ENCODE peak calls at places on chromosomes 2 and 18, in eight cellular contexts. One of them, this sample, is unnamed.

GRCh38 chr2:8515390-8515761 is 166.5 kb upstream of the ID2 start:
- DNase-seq in epithelial cell of esophagus: no peak
- DNase-seq in ovary: no peak
- DNase-seq in thoracic aorta: no peak
- DNase-seq in heart left ventricle: no peak
- DNase-seq in nephron progenitor cell: no peak
- DNase-seq in stomach: peak; percentile 45
- DNase-seq in suprapubic skin: no peak
- DNase-seq in this sample: no peak

GRCh38 chr18:36372902-36373301 is 75.4 kb downstream of the FHOD3 start:
- DNase-seq in suprapubic skin: no peak
- DNase-seq in ovary: no peak
- DNase-seq in nephron progenitor cell: no peak
- DNase-seq in thoracic aorta: no peak
- DNase-seq in stomach: no peak
- DNase-seq in heart left ventricle: peak; percentile 34
- DNase-seq in epithelial cell of esophagus: peak; percentile 77
- DNase-seq in this sample: no peak

GRCh38 chr2:71503827-71504226 is 50.5 kb downstream of the DYSF start:
- DNase-seq in thoracic aorta: no peak
- DNase-seq in nephron progenitor cell: no peak
- DNase-seq in heart left ventricle: peak; percentile 67
- DNase-seq in suprapubic skin: no peak
- DNase-seq in stomach: no peak
- DNase-seq in epithelial cell of esophagus: peak; percentile 95
- DNase-seq in ovary: peak; percentile 30
- DNase-seq in this sample: no peak

GRCh38 chr2:130997198-130997597 is 96.1 kb downstream of the FAM168B start:
- DNase-seq in ovary: no peak
- DNase-seq in heart left ventricle: no peak
- DNase-seq in nephron progenitor cell: no peak
- DNase-seq in thoracic aorta: no peak
- DNase-seq in epithelial cell of esophagus: no peak
- DNase-seq in stomach: no peak
- DNase-seq in suprapubic skin: no peak
- DNase-seq in this sample: no peak

GRCh38 chr2:33441235-33441810 is 35.1 kb upstream of the RASGRP3 start:
- DNase-seq in suprapubic skin: no peak
- DNase-seq in thoracic aorta: no peak
- DNase-seq in heart left ventricle: peak; percentile 64
- DNase-seq in nephron progenitor cell: peak; percentile 34
- DNase-seq in stomach: no peak
- DNase-seq in ovary: peak; percentile 39
- DNase-seq in epithelial cell of esophagus: peak; percentile 64
- DNase-seq in this sample: peak; percentile 30

GRCh38 chr2:227325824-227326195 is 759 bp downstream of the MFF start:
- DNase-seq in thoracic aorta: no peak
- DNase-seq in ovary: peak; percentile 23
- DNase-seq in stomach: peak; percentile 52
- DNase-seq in heart left ventricle: peak; percentile 41
- DNase-seq in nephron progenitor cell: peak; percentile 48
- DNase-seq in suprapubic skin: peak; percentile 61
- DNase-seq in epithelial cell of esophagus: peak; percentile 52
- DNase-seq in this sample: peak; percentile 26

GRCh38 chr2:236887953-236888765 is 197.5 kb upstream of the COPS8 start:
- DNase-seq in ovary: no peak
- DNase-seq in stomach: no peak
- DNase-seq in suprapubic skin: no peak
- DNase-seq in epithelial cell of esophagus: no peak
- DNase-seq in heart left ventricle: no peak
- DNase-seq in nephron progenitor cell: no peak
- DNase-seq in thoracic aorta: no peak
- DNase-seq in this sample: no peak

GRCh38 chr2:189698020-189698887 is 23.8 kb downstream of the ANKAR start:
- DNase-seq in nephron progenitor cell: no peak
- DNase-seq in thoracic aorta: peak; percentile 33
- DNase-seq in epithelial cell of esophagus: peak; percentile 54
- DNase-seq in heart left ventricle: no peak
- DNase-seq in ovary: peak; percentile 60
- DNase-seq in suprapubic skin: no peak
- DNase-seq in stomach: peak; percentile 30
- DNase-seq in this sample: no peak

GRCh38 chr2:203209538-203209937 is 29.3 kb upstream of the CYP20A1 start:
- DNase-seq in heart left ventricle: no peak
- DNase-seq in nephron progenitor cell: no peak
- DNase-seq in stomach: no peak
- DNase-seq in ovary: no peak
- DNase-seq in thoracic aorta: no peak
- DNase-seq in suprapubic skin: no peak
- DNase-seq in epithelial cell of esophagus: no peak
- DNase-seq in this sample: no peak

GRCh38 chr2:126748929-126749518 is 93.1 kb downstream of the GYPC start:
- DNase-seq in nephron progenitor cell: no peak
- DNase-seq in heart left ventricle: no peak
- DNase-seq in suprapubic skin: no peak
- DNase-seq in stomach: no peak
- DNase-seq in epithelial cell of esophagus: no peak
- DNase-seq in thoracic aorta: no peak
- DNase-seq in ovary: no peak
- DNase-seq in this sample: no peak

GRCh38 chr2:136375017-136375901 is 257.3 kb upstream of the CXCR4 start:
- DNase-seq in nephron progenitor cell: no peak
- DNase-seq in ovary: no peak
- DNase-seq in stomach: no peak
- DNase-seq in heart left ventricle: no peak
- DNase-seq in thoracic aorta: no peak
- DNase-seq in suprapubic skin: no peak
- DNase-seq in epithelial cell of esophagus: peak; percentile 74
- DNase-seq in this sample: no peak

GRCh38 chr18:59228361-59228760 is 8.4 kb downstream of the GRP start:
- DNase-seq in ovary: no peak
- DNase-seq in suprapubic skin: no peak
- DNase-seq in nephron progenitor cell: no peak
- DNase-seq in stomach: no peak
- DNase-seq in epithelial cell of esophagus: no peak
- DNase-seq in heart left ventricle: no peak
- DNase-seq in thoracic aorta: no peak
- DNase-seq in this sample: no peak

GRCh38 chr2:47218066-47218581 is 63.0 kb upstream of the STPG4 start:
- DNase-seq in thoracic aorta: no peak
- DNase-seq in suprapubic skin: no peak
- DNase-seq in epithelial cell of esophagus: peak; percentile 33
- DNase-seq in heart left ventricle: no peak
- DNase-seq in nephron progenitor cell: peak; percentile 19
- DNase-seq in ovary: no peak
- DNase-seq in stomach: peak; percentile 28
- DNase-seq in this sample: no peak

GRCh38 chr2:170966648-170967396 is 37.8 kb downstream of the GORASP2 start:
- DNase-seq in ovary: no peak
- DNase-seq in suprapubic skin: no peak
- DNase-seq in stomach: no peak
- DNase-seq in nephron progenitor cell: peak; percentile 21
- DNase-seq in thoracic aorta: no peak
- DNase-seq in heart left ventricle: no peak
- DNase-seq in epithelial cell of esophagus: no peak
- DNase-seq in this sample: no peak
- TF ChIP-seq CTCF in ovary: no peak
- TF ChIP-seq CTCF in suprapubic skin: no peak
- TF ChIP-seq CTCF in stomach: no peak
- TF ChIP-seq CTCF in nephron progenitor cell: peak; percentile 21
- TF ChIP-seq CTCF in thoracic aorta: no peak
- TF ChIP-seq CTCF in heart left ventricle: no peak
- TF ChIP-seq CTCF in epithelial cell of esophagus: no peak
- TF ChIP-seq CTCF in this sample: peak; percentile 24

GRCh38 chr2:10910625-10911024 is 1.1 kb upstream of the KCNF1 start:
- DNase-seq in heart left ventricle: no peak
- DNase-seq in ovary: no peak
- DNase-seq in nephron progenitor cell: no peak
- DNase-seq in thoracic aorta: no peak
- DNase-seq in stomach: no peak
- DNase-seq in suprapubic skin: no peak
- DNase-seq in epithelial cell of esophagus: no peak
- DNase-seq in this sample: no peak

GRCh38 chr2:10908195-10908594 is 3.5 kb upstream of the KCNF1 start:
- DNase-seq in ovary: no peak
- DNase-seq in epithelial cell of esophagus: no peak
- DNase-seq in stomach: no peak
- DNase-seq in heart left ventricle: no peak
- DNase-seq in nephron progenitor cell: no peak
- DNase-seq in thoracic aorta: no peak
- DNase-seq in suprapubic skin: no peak
- DNase-seq in this sample: no peak

GRCh38 chr2:10911291-10912075 is at the start of gene KCNF1:
- DNase-seq in ovary: no peak
- DNase-seq in heart left ventricle: no peak
- DNase-seq in thoracic aorta: no peak
- DNase-seq in nephron progenitor cell: peak; percentile 71
- DNase-seq in suprapubic skin: no peak
- DNase-seq in stomach: no peak
- DNase-seq in epithelial cell of esophagus: peak; percentile 69
- DNase-seq in this sample: peak; percentile 55

GRCh38 chr2:10909996-10910341 is 1.8 kb upstream of the KCNF1 start:
- DNase-seq in epithelial cell of esophagus: no peak
- DNase-seq in thoracic aorta: no peak
- DNase-seq in stomach: no peak
- DNase-seq in heart left ventricle: no peak
- DNase-seq in nephron progenitor cell: no peak
- DNase-seq in suprapubic skin: no peak
- DNase-seq in ovary: no peak
- DNase-seq in this sample: no peak

GRCh38 chr2:10909050-10909995 is 2.4 kb upstream of the KCNF1 start:
- DNase-seq in ovary: no peak
- DNase-seq in nephron progenitor cell: peak; percentile 77
- DNase-seq in thoracic aorta: no peak
- DNase-seq in suprapubic skin: no peak
- DNase-seq in heart left ventricle: no peak
- DNase-seq in epithelial cell of esophagus: no peak
- DNase-seq in stomach: no peak
- DNase-seq in this sample: peak; percentile 60
- TF ChIP-seq CTCF in ovary: no peak
- TF ChIP-seq CTCF in nephron progenitor cell: peak; percentile 80
- TF ChIP-seq CTCF in thoracic aorta: no peak
- TF ChIP-seq CTCF in suprapubic skin: no peak
- TF ChIP-seq CTCF in heart left ventricle: peak; percentile 43
- TF ChIP-seq CTCF in epithelial cell of esophagus: peak; percentile 38
- TF ChIP-seq CTCF in stomach: no peak
- TF ChIP-seq CTCF in this sample: peak; percentile 64

DNA sequence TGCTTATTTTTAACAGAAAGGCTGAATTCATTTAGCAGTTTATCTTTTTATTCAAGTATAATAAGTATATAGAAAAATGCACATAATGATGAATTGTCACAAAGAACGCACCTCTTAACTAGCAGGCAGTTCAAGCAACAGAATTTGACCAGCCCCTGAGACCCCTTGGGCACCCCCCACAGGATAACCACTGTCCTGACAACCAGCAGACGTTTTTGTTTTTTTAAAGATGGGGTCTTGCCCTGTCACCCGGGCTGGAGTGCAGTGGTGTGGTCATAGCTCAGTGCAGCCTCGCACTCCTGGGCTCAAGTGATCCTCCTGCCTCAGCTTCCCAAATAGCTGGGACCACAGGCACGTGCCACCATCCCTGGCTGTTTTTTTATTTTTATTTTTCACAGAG is 14.0 kb downstream of the PRELID3A start:
- DNase-seq in suprapubic skin: no peak
- DNase-seq in epithelial cell of esophagus: no peak
- DNase-seq in heart left ventricle: no peak
- DNase-seq in nephron progenitor cell: no peak
- DNase-seq in thoracic aorta: no peak
- DNase-seq in stomach: no peak
- DNase-seq in ovary: no peak
- DNase-seq in this sample: no peak
- TF ChIP-seq CTCF in suprapubic skin: no peak
- TF ChIP-seq CTCF in epithelial cell of esophagus: no peak
- TF ChIP-seq CTCF in heart left ventricle: no peak
- TF ChIP-seq CTCF in nephron progenitor cell: no peak
- TF ChIP-seq CTCF in thoracic aorta: no peak
- TF ChIP-seq CTCF in stomach: no peak
- TF ChIP-seq CTCF in ovary: no peak
- TF ChIP-seq CTCF in this sample: no peak

GRCh38 chr2:2682700-2683342 is 351.7 kb upstream of the MYT1L start:
- DNase-seq in thoracic aorta: no peak
- DNase-seq in heart left ventricle: no peak
- DNase-seq in suprapubic skin: no peak
- DNase-seq in epithelial cell of esophagus: no peak
- DNase-seq in ovary: no peak
- DNase-seq in nephron progenitor cell: no peak
- DNase-seq in stomach: no peak
- DNase-seq in this sample: no peak
- TF ChIP-seq CTCF in thoracic aorta: no peak
- TF ChIP-seq CTCF in heart left ventricle: no peak
- TF ChIP-seq CTCF in suprapubic skin: no peak
- TF ChIP-seq CTCF in epithelial cell of esophagus: no peak
- TF ChIP-seq CTCF in ovary: no peak
- TF ChIP-seq CTCF in nephron progenitor cell: no peak
- TF ChIP-seq CTCF in stomach: no peak
- TF ChIP-seq CTCF in this sample: no peak

DNA sequence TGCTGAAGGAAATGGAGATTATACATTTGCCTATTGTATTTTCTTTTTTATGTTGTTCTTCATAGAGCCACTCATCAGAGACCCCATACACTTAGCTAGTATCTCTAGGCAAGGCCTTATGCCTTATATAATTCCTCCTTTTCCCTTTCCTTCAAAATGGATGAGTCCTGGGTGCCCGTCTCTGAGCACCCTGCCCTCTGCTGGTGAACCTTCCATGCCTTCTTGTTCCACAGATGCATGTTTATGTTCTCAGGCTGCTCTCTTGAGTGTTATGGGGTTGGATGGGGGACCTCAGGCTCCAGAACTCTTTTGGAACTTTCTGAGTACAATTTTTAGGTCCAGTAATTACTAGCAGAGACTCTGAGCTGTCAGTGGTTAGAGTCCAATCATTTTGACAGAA is 368.6 kb upstream of the SPRED2 start:
- DNase-seq in nephron progenitor cell: no peak
- DNase-seq in suprapubic skin: no peak
- DNase-seq in stomach: peak; percentile 59
- DNase-seq in heart left ventricle: no peak
- DNase-seq in thoracic aorta: no peak
- DNase-seq in ovary: no peak
- DNase-seq in epithelial cell of esophagus: peak; percentile 59
- DNase-seq in this sample: no peak
- TF ChIP-seq CTCF in nephron progenitor cell: no peak
- TF ChIP-seq CTCF in suprapubic skin: no peak
- TF ChIP-seq CTCF in stomach: no peak
- TF ChIP-seq CTCF in heart left ventricle: no peak
- TF ChIP-seq CTCF in thoracic aorta: no peak
- TF ChIP-seq CTCF in ovary: no peak
- TF ChIP-seq CTCF in epithelial cell of esophagus: peak; percentile 44
- TF ChIP-seq CTCF in this sample: peak; percentile 40